ENCODE peak calls at places on chromosome 4, in ten cellular contexts. S is K562; C is A549; Q is Caco-2; J is mammary epithelial cell; H is sigmoid colon; N is CD8-positive, alpha-beta T cell; A is right lobe of liver; K is fibroblast of lung; T is lower lobe of right lung. M is an unnamed sample.

GRCh38 chr4:83340692-83341343 is 6.2 kb upstream of the HPSE start:
- DNase-seq in S (no peak), C (no peak), Q (no peak), J (no peak), H (no peak), N (peak; percentile 49), A (no peak), K (no peak), T (no peak), M (no peak)

GRCh38 chr4:59644765-59645164 is 1555.4 kb upstream of the ADGRL3 start:
- DNase-seq in S (no peak), C (no peak), Q (no peak), J (no peak), H (no peak), N (no peak), A (no peak), K (no peak), T (no peak), M (no peak)

GRCh38 chr4:62531250-62531649 is 1331.1 kb downstream of the ADGRL3 start:
- DNase-seq in S (no peak), C (no peak), Q (no peak), J (no peak), H (no peak), N (no peak), A (no peak), K (no peak), T (no peak), M (no peak)

GRCh38 chr4:55684276-55684675 is 48.2 kb upstream of the NMU start:
- DNase-seq in S (no peak), C (no peak), Q (no peak), J (no peak), H (no peak), N (no peak), A (no peak), K (no peak), T (no peak), M (no peak)

GRCh38 chr4:17324431-17324830 is 187.5 kb downstream of the QDPR start:
- DNase-seq in S (peak; percentile 61), C (peak; percentile 18), Q (peak; percentile 16), J (no peak), H (no peak), N (peak; percentile 41), A (no peak), K (peak; percentile 76), T (no peak), M (no peak)

GRCh38 chr4:36712013-36712412 is 430.6 kb downstream of the DTHD1 start:
- DNase-seq in S (no peak), C (no peak), Q (no peak), J (no peak), H (no peak), N (no peak), A (no peak), K (peak; percentile 44), T (no peak), M (no peak)

GRCh38 chr4:57102050-57102564 is 8.1 kb downstream of the IGFBP7 start:
- DNase-seq in S (no peak), C (peak; percentile 81), Q (no peak), J (peak; percentile 31), H (peak; percentile 89), N (no peak), A (peak; percentile 49), K (peak; percentile 83), T (no peak), M (peak; percentile 57)

GRCh38 chr4:56530269-56531148 is 24.9 kb downstream of the ARL9 start:
- DNase-seq in S (peak; percentile 90), C (peak; percentile 66), Q (peak; percentile 82), J (peak; percentile 55), H (peak; percentile 96), N (peak; percentile 70), A (peak; percentile 87), K (peak; percentile 77), T (peak; percentile 87), M (peak; percentile 86)

GRCh38 chr4:78863254-78863869 is 75.9 kb downstream of the PAQR3 start:
- DNase-seq in S (no peak), C (no peak), Q (no peak), J (no peak), H (no peak), N (no peak), A (no peak), K (no peak), T (no peak), M (no peak)
- TF ChIP-seq CTCF in S (no peak), C (no peak), Q (no peak), J (no peak), H (no peak), N (no peak), A (no peak), K (no peak), T (no peak), M (no peak)

GRCh38 chr4:4862665-4863482 is 3.4 kb downstream of the MSX1 start:
- DNase-seq in S (no peak), C (no peak), Q (no peak), J (no peak), H (no peak), N (no peak), A (no peak), K (no peak), T (no peak), M (no peak)

GRCh38 chr4:4860803-4861591 is 1.5 kb downstream of the MSX1 start:
- DNase-seq in S (no peak), C (no peak), Q (peak; percentile 52), J (no peak), H (no peak), N (no peak), A (no peak), K (no peak), T (no peak), M (peak; percentile 31)

GRCh38 chr4:4860381-4860802 is 927 bp downstream of the MSX1 start:
- DNase-seq in S (no peak), C (no peak), Q (no peak), J (no peak), H (no peak), N (no peak), A (no peak), K (no peak), T (no peak), M (no peak)

GRCh38 chr4:4859799-4860380 is 425 bp downstream of the MSX1 start:
- DNase-seq in S (peak; percentile 27), C (no peak), Q (peak; percentile 53), J (no peak), H (no peak), N (no peak), A (no peak), K (no peak), T (no peak), M (no peak)

DNA sequence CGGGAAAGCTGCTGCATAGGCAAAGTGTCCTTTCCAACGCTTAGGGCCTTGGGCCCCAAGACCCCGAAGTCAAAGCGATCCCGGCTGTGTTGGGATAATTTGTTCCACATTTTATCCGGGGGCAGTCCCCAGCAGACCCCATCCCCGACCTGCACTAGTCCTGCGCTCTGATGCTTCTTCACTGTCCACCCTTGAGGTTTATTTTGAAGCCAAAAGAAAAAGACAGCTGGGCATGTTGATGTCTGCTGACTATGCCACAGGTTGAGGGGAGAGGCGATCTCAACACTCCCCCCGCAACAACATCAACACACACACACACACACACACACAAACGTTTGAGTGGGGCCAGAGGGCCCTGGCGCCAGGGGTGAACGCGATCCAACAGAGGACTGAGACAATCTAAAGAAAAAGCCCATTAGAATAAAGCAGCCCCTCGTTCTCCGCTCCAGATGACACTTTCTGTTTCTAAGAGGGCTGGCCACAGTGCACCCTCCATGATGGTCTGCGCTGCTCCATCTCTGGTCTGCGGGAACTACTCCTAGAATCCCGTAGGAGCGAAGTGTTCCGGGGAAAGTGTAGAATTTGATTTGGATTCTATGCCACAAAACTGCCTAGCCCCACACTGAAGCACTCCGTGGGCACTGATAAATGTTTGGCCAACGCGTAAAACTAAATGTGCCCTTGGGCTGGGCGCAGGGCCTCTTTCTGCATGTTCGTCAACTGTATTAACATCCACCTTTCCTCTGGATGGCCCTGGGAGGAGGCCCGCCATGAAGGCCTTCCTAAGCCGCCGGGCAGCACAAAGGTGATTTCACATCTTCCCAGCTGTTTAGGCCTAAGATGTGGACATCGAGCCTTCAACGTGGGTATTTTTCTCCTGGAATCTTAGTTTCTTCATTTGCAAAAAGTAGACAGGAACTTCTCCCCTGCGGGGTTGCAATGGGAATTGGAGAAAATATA is 2.4 kb downstream of the MSX1 start:
- DNase-seq in S (no peak), C (no peak), Q (no peak), J (no peak), H (no peak), N (no peak), A (no peak), K (no peak), T (no peak), M (no peak)
- H3K4me3 ChIP-seq in S (no peak overlapping the region), C (no peak overlapping the region), Q (peak overlapping the region; percentile 93), J (no peak overlapping the region), H (no peak overlapping the region), N (no peak overlapping the region), A (no peak overlapping the region), K (no peak overlapping the region), T (peak overlapping the region; percentile 70), M (peak overlapping the region; percentile 89)

GRCh38 chr4:94571720-94572119 is 120.0 kb downstream of the PDLIM5 start:
- DNase-seq in S (no peak), C (no peak), Q (no peak), J (no peak), H (no peak), N (no peak), A (no peak), K (no peak), T (no peak), M (no peak)

GRCh38 chr4:94574050-94574449 is 122.3 kb downstream of the PDLIM5 start:
- DNase-seq in S (no peak), C (no peak), Q (no peak), J (no peak), H (no peak), N (no peak), A (no peak), K (no peak), T (no peak), M (no peak)

GRCh38 chr4:94571301-94571700 is 119.6 kb downstream of the PDLIM5 start:
- DNase-seq in S (peak; percentile 21), C (no peak), Q (no peak), J (no peak), H (no peak), N (no peak), A (no peak), K (no peak), T (no peak), M (no peak)

GRCh38 chr4:94567811-94568210 is 116.1 kb downstream of the PDLIM5 start:
- DNase-seq in S (no peak), C (no peak), Q (no peak), J (no peak), H (no peak), N (no peak), A (no peak), K (no peak), T (no peak), M (no peak)

GRCh38 chr4:94570558-94570957 is 118.8 kb downstream of the PDLIM5 start:
- DNase-seq in S (no peak), C (no peak), Q (no peak), J (no peak), H (no peak), N (no peak), A (no peak), K (no peak), T (no peak), M (no peak)
- H3K4me1 ChIP-seq in S (no peaks in the 10 kb centered on the region), C (peaks cover 41% of the 10 kb centered on the region), Q (peaks cover 27% of the 10 kb centered on the region), J (no peaks in the 10 kb centered on the region), H (peaks cover 55% of the 10 kb centered on the region), N (no peaks in the 10 kb centered on the region), A (peaks cover 32% of the 10 kb centered on the region), K (peaks cover 2% of the 10 kb centered on the region), T (no peaks in the 10 kb centered on the region), M (peaks cover 85% of the 10 kb centered on the region)

DNA sequence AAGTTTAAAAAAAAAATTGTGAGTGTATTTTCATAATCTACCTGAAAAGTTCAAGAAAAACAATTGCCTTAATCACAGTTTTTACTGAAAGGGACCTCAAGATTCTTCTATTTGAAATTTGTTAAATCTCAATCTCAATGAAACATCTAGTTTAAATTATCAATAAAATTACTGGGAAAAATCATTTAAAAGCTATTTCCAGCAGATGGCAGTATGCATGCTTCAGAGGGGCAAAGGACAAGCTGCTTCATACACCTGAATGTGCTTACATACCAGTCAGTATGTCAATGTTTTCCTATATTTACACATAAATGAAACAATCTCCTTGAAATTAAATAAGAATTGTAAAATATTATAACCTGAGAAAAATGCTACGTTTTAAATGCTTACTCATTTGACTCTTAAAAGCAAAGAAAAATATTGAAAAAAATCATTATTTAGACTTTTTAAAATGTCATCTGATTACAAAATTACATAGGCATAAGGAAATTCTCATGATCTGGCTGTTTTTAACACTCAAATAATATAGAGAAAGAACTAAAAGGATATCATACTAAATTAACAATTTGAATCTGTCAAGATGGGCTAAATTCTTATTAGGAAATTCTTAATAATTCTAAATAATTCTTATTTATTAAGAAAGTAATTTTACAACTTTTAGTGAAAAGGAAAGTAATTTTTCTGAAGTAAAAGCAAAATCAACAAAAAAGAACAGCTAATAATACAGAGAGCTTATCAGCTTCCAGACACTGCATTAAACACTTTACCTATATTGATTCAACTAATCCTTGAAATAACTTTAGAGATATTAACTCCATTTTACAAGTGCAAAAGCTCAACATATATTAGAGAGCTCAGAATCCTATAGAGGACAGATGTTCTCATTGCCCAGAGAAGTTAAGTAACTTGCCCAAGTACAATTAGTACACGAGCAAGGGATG is 242.1 kb downstream of the ADAMTS3 start:
- DNase-seq in S (peak; percentile 43), C (peak; percentile 32), Q (peak; percentile 21), J (no peak), H (no peak), N (no peak), A (no peak), K (peak; percentile 58), T (no peak), M (no peak)
- TF ChIP-seq CTCF in S (peak; percentile 53), C (peak; percentile 56), Q (peak; percentile 54), J (peak; percentile 41), H (peak; percentile 49), N (no peak), A (peak; percentile 63), K (peak; percentile 57), T (peak; percentile 52), M (peak; percentile 64)

M was measured in left ventricle myocardium inferior.